ENCODE peak calls at places on chromosomes 5 and 9, in six cellular contexts. Y, L, Q, V, B and N are unnamed samples.

GRCh38 chr5:179616002-179616594 is 7.4 kb downstream of the HNRNPH1 start:
- DNase-seq in Y (no peak), Q (no peak), B (no peak), L (no peak), V (no peak), N (no peak)

GRCh38 chr5:40958811-40959210 is 49.5 kb downstream of the C7 start:
- DNase-seq in B (no peak), Y (no peak), V (no peak), Q (no peak), L (no peak), N (peak)

GRCh38 chr5:40736103-40736875 is 19.5 kb downstream of the TTC33 start:
- DNase-seq in Y (peak), B (peak), Q (peak), L (no peak), V (peak), N (peak)

GRCh38 chr9:83081846-83082245 is 18.9 kb upstream of the RASEF start:
- DNase-seq in V (no peak), Q (no peak), L (no peak), Y (no peak), B (no peak), N (no peak)

GRCh38 chr9:121350993-121351561 is 19.0 kb downstream of the STOM start:
- DNase-seq in Q (peak), B (peak), Y (peak), L (no peak), V (peak), N (no peak)

GRCh38 chr5:82312373-82312856 is 34.3 kb upstream of the RPS23 start:
- DNase-seq in B (peak), V (peak), Y (peak), Q (peak), L (no peak), N (peak)

GRCh38 chr9:70229579-70229978 is 29.2 kb upstream of the SMC5 start:
- DNase-seq in L (no peak), V (peak), B (no peak), Y (peak), Q (no peak), N (peak)

GRCh38 chr9:135811796-135812195 is 95.5 kb downstream of the CAMSAP1 start:
- DNase-seq in Q (no peak), Y (no peak), V (peak), L (no peak), B (no peak), N (no peak)

GRCh38 chr5:76870046-76870445 is 20.2 kb downstream of the S100Z start:
- DNase-seq in B (no peak), V (no peak), Y (no peak), L (no peak), Q (no peak), N (no peak)

GRCh38 chr5:155839251-155840037 is 487.5 kb upstream of the SGCD start:
- DNase-seq in Q (peak), V (peak), B (peak), Y (peak), L (no peak), N (peak)

GRCh38 chr5:172642926-172643325 is 1.9 kb downstream of the NEURL1B start:
- DNase-seq in V (no peak), L (no peak), B (no peak), Y (no peak), Q (no peak), N (no peak)

GRCh38 chr9:92989561-92989960 is 42.2 kb downstream of the FGD3 start:
- DNase-seq in Q (no peak), B (no peak), V (no peak), L (no peak), Y (peak), N (peak)

GRCh38 chr9:134163374-134164196 is 779 bp downstream of the RNU6ATAC start:
- DNase-seq in L (peak), V (no peak), Q (peak), Y (peak), B (peak), N (peak)

GRCh38 chr5:72433520-72433919 is 73.7 kb downstream of the ZNF366 start:
- DNase-seq in V (peak), B (no peak), Q (no peak), L (no peak), Y (no peak), N (no peak)

GRCh38 chr9:114677418-114677817 is 4.6 kb downstream of the TEX48 start:
- DNase-seq in B (peak), L (no peak), Q (peak), Y (peak), V (peak), N (peak)

GRCh38 chr9:111516061-111516465 is 8.9 kb upstream of the ZNF483 start:
- DNase-seq in B (peak), Q (no peak), V (peak), L (no peak), Y (peak), N (no peak)

GRCh38 chr5:172777381-172778222 is 6.6 kb upstream of the DUSP1 start:
- DNase-seq in B (peak), V (peak), L (peak), Y (peak), Q (peak), N (peak)

GRCh38 chr5:36724429-36725332 is 118.3 kb downstream of the SLC1A3 start:
- DNase-seq in V (no peak), B (peak), Y (peak), Q (no peak), L (peak), N (no peak)

GRCh38 chr5:149853019-149853648 is 91.5 kb downstream of the PDE6A start:
- DNase-seq in V (peak), Q (peak), Y (peak), B (peak), L (peak), N (peak)

GRCh38 chr5:77398896-77399295 is 93.2 kb downstream of the WDR41 start:
- DNase-seq in Q (no peak), Y (no peak), V (no peak), B (no peak), L (no peak), N (no peak)